ENCODE peak calls at places on chromosome 13, in six cellular contexts. X is CD4-positive, alpha-beta memory T cell; Y is fibroblast of lung; N is neuronal stem cell; C is heart left ventricle; J is GM12864. T is an unnamed sample.

GRCh38 chr13:29684441-29684840 is 89.0 kb upstream of the SLC7A1 start:
- DNase-seq in X (no peak), Y (peak; percentile 81), N (no peak), C (no peak), J (no peak), T (no peak)

GRCh38 chr13:27005556-27005955 is 166.1 kb downstream of the USP12 start:
- DNase-seq in X (no peak), Y (peak; percentile 39), N (no peak), C (no peak), J (no peak), T (no peak)

GRCh38 chr13:26112843-26113242 is 61.0 kb upstream of the SHISA2 start:
- DNase-seq in X (no peak), Y (no peak), N (no peak), C (no peak), J (no peak), T (no peak)

GRCh38 chr13:29801737-29802305 is 48.6 kb downstream of the UBL3 start:
- DNase-seq in X (no peak), Y (no peak), N (no peak), C (no peak), J (no peak), T (no peak)

GRCh38 chr13:93280688-93281087 is 54.1 kb downstream of the GPC6 start:
- DNase-seq in X (no peak), Y (no peak), N (no peak), C (no peak), J (no peak), T (no peak)

GRCh38 chr13:114161644-114162532 is 17.2 kb upstream of the CFAP97D2 start:
- DNase-seq in X (peak; percentile 32), Y (peak; percentile 34), N (no peak), C (no peak), J (no peak), T (no peak)

GRCh38 chr13:112893570-112894422 is 75.2 kb upstream of the MCF2L start:
- DNase-seq in X (no peak), Y (no peak), N (peak; percentile 83), C (peak; percentile 66), J (no peak), T (peak; percentile 94)

GRCh38 chr13:32309812-32310706 is 5.1 kb downstream of the ZAR1L start:
- DNase-seq in X (peak; percentile 49), Y (peak; percentile 47), N (peak; percentile 41), C (no peak), J (peak; percentile 40), T (peak; percentile 47)

GRCh38 chr13:111202149-111202548 is 87.0 kb downstream of the ARHGEF7 start:
- DNase-seq in X (no peak), Y (no peak), N (no peak), C (no peak), J (no peak), T (no peak)

GRCh38 chr13:66128692-66129269 is 1101.4 kb downstream of the PCDH9 start:
- DNase-seq in X (no peak), Y (no peak), N (no peak), C (no peak), J (no peak), T (no peak)

GRCh38 chr13:105220886-105221285 is 1314.6 kb downstream of the EFNB2 start:
- DNase-seq in X (no peak), Y (peak; percentile 72), N (no peak), C (no peak), J (no peak), T (no peak)

GRCh38 chr13:31761951-31762350 is 22.6 kb downstream of the RXFP2 start:
- DNase-seq in X (no peak), Y (peak; percentile 61), N (no peak), C (no peak), J (no peak), T (no peak)

GRCh38 chr13:30752991-30753616 is 17.8 kb downstream of the ALOX5AP start:
- DNase-seq in X (no peak), Y (no peak), N (no peak), C (no peak), J (no peak), T (no peak)

GRCh38 chr13:98454389-98454881 is 122.5 kb downstream of the STK24 start:
- DNase-seq in X (no peak), Y (peak; percentile 89), N (no peak), C (no peak), J (no peak), T (no peak)

GRCh38 chr13:50015263-50015662 is at the start of gene KCNRG:
- DNase-seq in X (no peak), Y (peak; percentile 44), N (no peak), C (no peak), J (no peak), T (no peak)

GRCh38 chr13:93284056-93284455 is 57.4 kb downstream of the GPC6 start:
- DNase-seq in X (no peak), Y (no peak), N (no peak), C (no peak), J (no peak), T (no peak)

GRCh38 chr13:34346626-34347025 is 528.7 kb downstream of the RFC3 start:
- DNase-seq in X (no peak), Y (peak; percentile 72), N (no peak), C (no peak), J (no peak), T (no peak)

GRCh38 chr13:53198017-53198416 is 169.4 kb downstream of the OLFM4 start:
- DNase-seq in X (no peak), Y (no peak), N (no peak), C (no peak), J (no peak), T (peak; percentile 57)
- H3K4me3 ChIP-seq in X (no peak overlapping the region), Y (no peak overlapping the region), N (no peak overlapping the region), C (no peak overlapping the region), J (no peak overlapping the region), T (no peak overlapping the region)

GRCh38 chr13:20227288-20227687 is 4.8 kb downstream of the GJB6 start:
- DNase-seq in X (no peak), Y (no peak), N (no peak), C (no peak), J (no peak), T (no peak)
- H3K4me3 ChIP-seq in X (no peak overlapping the region), Y (no peak overlapping the region), N (no peak overlapping the region), C (no peak overlapping the region), J (no peak overlapping the region), T (no peak overlapping the region)

GRCh38 chr13:46179576-46180368 is 2.2 kb downstream of the LCP1 start:
- DNase-seq in X (peak; percentile 80), Y (no peak), N (no peak), C (peak; percentile 62), J (no peak), T (no peak)

GRCh38 chr13:46182491-46182877 is 507 bp upstream of the LCP1 start:
- DNase-seq in X (no peak), Y (no peak), N (no peak), C (no peak), J (no peak), T (no peak)

GRCh38 chr13:46180393-46180792 is 1.6 kb downstream of the LCP1 start:
- DNase-seq in X (no peak), Y (no peak), N (no peak), C (no peak), J (no peak), T (no peak)

GRCh38 chr13:46183018-46183940 is 1.3 kb upstream of the LCP1 start:
- DNase-seq in X (no peak), Y (no peak), N (no peak), C (no peak), J (no peak), T (no peak)

GRCh38 chr13:46181799-46182490 is at the start of gene LCP1:
- DNase-seq in X (peak; percentile 92), Y (no peak), N (no peak), C (no peak), J (peak; percentile 97), T (no peak)
- H3K4me3 ChIP-seq in X (peak within 1 kb of the TSS; percentile 85), Y (no peak within 1 kb of the TSS), N (no peak within 1 kb of the TSS), C (peak within 1 kb of the TSS; percentile 40), J (peak within 1 kb of the TSS; percentile 92), T (no peak within 1 kb of the TSS)

GRCh38 chr13:46555722-46556121 is 2.8 kb downstream of the LRCH1 start:
- DNase-seq in X (no peak), Y (no peak), N (no peak), C (no peak), J (no peak), T (no peak)
- H3K4me3 ChIP-seq in X (no peak overlapping the region), Y (no peak overlapping the region), N (no peak overlapping the region), C (peak overlapping the region; percentile 75), J (peak overlapping the region; percentile 78), T (no peak overlapping the region)

GRCh38 chr13:109725995-109726637 is 60.3 kb downstream of the IRS2 start:
- DNase-seq in X (no peak), Y (no peak), N (no peak), C (no peak), J (no peak), T (no peak)

GRCh38 chr13:109727251-109727650 is 59.1 kb downstream of the IRS2 start:
- DNase-seq in X (no peak), Y (no peak), N (no peak), C (no peak), J (no peak), T (no peak)

GRCh38 chr13:109730832-109731335 is 55.5 kb downstream of the IRS2 start:
- DNase-seq in X (no peak), Y (no peak), N (no peak), C (no peak), J (no peak), T (no peak)

GRCh38 chr13:109728061-109728460 is 58.3 kb downstream of the IRS2 start:
- DNase-seq in X (no peak), Y (no peak), N (no peak), C (no peak), J (no peak), T (no peak)

GRCh38 chr13:109729031-109729870 is 57.1 kb downstream of the IRS2 start:
- DNase-seq in X (no peak), Y (peak; percentile 56), N (peak; percentile 53), C (no peak), J (no peak), T (peak; percentile 53)
- H3K4me3 ChIP-seq in X (no peak overlapping the region), Y (no peak overlapping the region), N (no peak overlapping the region), C (no peak overlapping the region), J (no peak overlapping the region), T (no peak overlapping the region)

DNA sequence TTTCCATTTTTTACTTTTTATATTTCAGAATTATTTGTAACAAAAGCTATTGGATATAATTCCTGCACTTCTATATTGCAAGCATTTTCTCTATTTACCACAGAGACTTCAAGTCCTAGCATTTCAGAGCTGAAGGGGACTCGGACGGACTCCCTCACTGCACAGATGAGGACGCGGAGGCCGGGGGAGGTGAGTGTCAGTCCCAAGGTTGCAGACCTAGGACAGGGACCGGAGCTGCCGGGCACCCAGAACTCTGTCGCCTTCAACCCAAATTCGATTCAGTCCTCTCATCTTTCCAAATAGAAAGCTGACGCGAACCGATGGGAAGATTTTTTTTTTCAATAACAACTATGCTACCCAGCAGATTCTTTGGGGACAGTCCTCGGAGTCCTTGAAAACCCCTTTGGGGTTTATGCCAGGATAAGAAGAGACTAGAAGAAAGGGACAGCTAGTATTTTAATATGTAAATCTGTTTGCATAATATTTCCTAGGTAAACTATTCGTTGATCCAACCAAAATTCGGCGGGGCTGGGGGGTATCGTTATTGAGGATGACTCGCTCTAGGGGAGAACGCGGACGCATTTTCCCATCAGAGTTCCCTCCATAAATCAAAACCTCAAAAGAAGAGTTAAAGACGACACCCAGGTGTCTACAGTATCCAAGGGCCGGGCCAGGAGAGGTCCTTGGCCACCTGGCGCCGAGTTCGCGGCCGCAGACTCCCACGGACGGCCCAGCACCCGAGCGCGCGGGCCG is 804 bp downstream of the FLT3 start:
- DNase-seq in X (no peak), Y (no peak), N (peak; percentile 9), C (no peak), J (no peak), T (no peak)
- H3K4me3 ChIP-seq in X (no peak overlapping the region), Y (no peak overlapping the region), N (peak overlapping the region; percentile 81), C (peak overlapping the region; percentile 48), J (peak overlapping the region; percentile 42), T (peak overlapping the region; percentile 21)